ENCODE peak calls at places on chromosomes 11 and 22, in four cellular contexts. One of them, this sample, is unnamed. For H3K27me3, the result is how much of the 10 kb centered on the place peaks cover.

GRCh38 chr11:66448523-66448922 is 9.9 kb upstream of the MRPL11 start:
- DNase-seq in pancreas: no peak
- DNase-seq in endothelial cell of umbilical vein: no peak
- DNase-seq in body of pancreas: no peak
- DNase-seq in this sample: no peak

GRCh38 chr11:117722074-117722473 is 74.9 kb downstream of the DSCAML1 start:
- DNase-seq in pancreas: no peak
- DNase-seq in endothelial cell of umbilical vein: no peak
- DNase-seq in body of pancreas: no peak
- DNase-seq in this sample: no peak

GRCh38 chr11:371716-372590 is 2.7 kb downstream of the B4GALNT4 start:
- DNase-seq in pancreas: peak
- DNase-seq in endothelial cell of umbilical vein: no peak
- DNase-seq in body of pancreas: no peak
- DNase-seq in this sample: no peak

GRCh38 chr11:12232819-12233601 is 122.6 kb downstream of the MICAL2 start:
- DNase-seq in pancreas: no peak
- DNase-seq in endothelial cell of umbilical vein: peak
- DNase-seq in body of pancreas: no peak
- DNase-seq in this sample: peak

GRCh38 chr11:27353593-27354358 is 9.2 kb downstream of the CCDC34 start:
- DNase-seq in pancreas: no peak
- DNase-seq in endothelial cell of umbilical vein: no peak
- DNase-seq in body of pancreas: no peak
- DNase-seq in this sample: peak

GRCh38 chr11:33699515-33700424 is 856 bp downstream of the C11orf91 start:
- DNase-seq in pancreas: peak
- DNase-seq in endothelial cell of umbilical vein: no peak
- DNase-seq in body of pancreas: peak
- DNase-seq in this sample: no peak

GRCh38 chr11:33622231-33622630 is 78.4 kb downstream of the C11orf91 start:
- DNase-seq in pancreas: no peak
- DNase-seq in endothelial cell of umbilical vein: no peak
- DNase-seq in body of pancreas: no peak
- DNase-seq in this sample: no peak

GRCh38 chr11:77747381-77747969 is 73.0 kb downstream of the RSF1 start:
- DNase-seq in pancreas: no peak
- DNase-seq in endothelial cell of umbilical vein: no peak
- DNase-seq in body of pancreas: no peak
- DNase-seq in this sample: no peak

GRCh38 chr11:48384670-48385069 is 18.4 kb upstream of the OR4C5 start:
- DNase-seq in pancreas: no peak
- DNase-seq in endothelial cell of umbilical vein: no peak
- DNase-seq in body of pancreas: no peak
- DNase-seq in this sample: no peak
- TF ChIP-seq CTCF in pancreas: no peak
- TF ChIP-seq CTCF in endothelial cell of umbilical vein: no peak
- TF ChIP-seq CTCF in body of pancreas: no peak
- TF ChIP-seq CTCF in this sample: no peak

GRCh38 chr11:64015510-64015909 is 20.2 kb upstream of the FLRT1 start:
- DNase-seq in pancreas: peak
- DNase-seq in endothelial cell of umbilical vein: no peak
- DNase-seq in body of pancreas: no peak
- DNase-seq in this sample: no peak

GRCh38 chr11:64014361-64014760 is 21.4 kb upstream of the FLRT1 start:
- DNase-seq in pancreas: peak
- DNase-seq in endothelial cell of umbilical vein: no peak
- DNase-seq in body of pancreas: no peak
- DNase-seq in this sample: no peak

GRCh38 chr11:64010783-64011182 is 24.5 kb downstream of the OTUB1 start:
- DNase-seq in pancreas: no peak
- DNase-seq in endothelial cell of umbilical vein: no peak
- DNase-seq in body of pancreas: no peak
- DNase-seq in this sample: no peak

GRCh38 chr11:64011371-64011770 is 24.4 kb upstream of the FLRT1 start:
- DNase-seq in pancreas: no peak
- DNase-seq in endothelial cell of umbilical vein: no peak
- DNase-seq in body of pancreas: no peak
- DNase-seq in this sample: no peak

DNA sequence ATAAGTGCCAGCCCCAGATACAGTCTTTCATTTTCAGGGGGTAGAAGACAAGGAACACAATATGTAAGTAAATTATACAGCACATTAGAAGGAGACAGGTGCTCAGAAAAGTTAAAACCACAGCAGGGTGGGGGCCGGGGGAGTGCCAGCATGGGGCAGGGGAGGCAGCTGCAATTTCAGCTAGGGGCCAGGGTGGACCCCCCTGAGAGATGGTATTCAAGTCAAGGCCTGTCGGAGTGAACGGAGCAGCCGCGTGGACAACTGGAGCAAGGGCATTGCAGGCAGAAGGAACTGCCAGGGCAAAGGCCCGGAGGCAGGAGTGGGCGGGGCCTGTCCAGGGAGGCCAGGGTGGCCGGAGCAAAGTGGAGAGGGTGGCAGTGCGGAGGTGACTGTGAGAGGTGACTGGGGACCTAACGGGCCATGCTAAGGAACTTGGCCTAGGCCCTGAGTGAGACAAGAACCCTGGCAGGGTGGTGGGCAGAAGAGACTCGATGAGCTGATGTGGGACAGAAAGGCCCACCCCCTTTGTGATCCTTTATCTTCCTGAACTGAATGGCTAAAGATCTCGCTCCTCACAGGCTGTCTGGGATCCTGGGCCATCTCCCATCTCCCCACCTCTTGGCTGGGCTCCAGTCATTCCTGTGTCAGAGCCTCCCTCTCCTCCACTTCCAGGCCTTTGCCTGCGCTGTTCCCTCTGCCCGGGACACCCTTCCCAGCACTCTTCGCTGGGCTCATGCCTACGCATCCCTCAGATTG is 22.4 kb upstream of the FLRT1 start:
- DNase-seq in pancreas: peak
- DNase-seq in endothelial cell of umbilical vein: no peak
- DNase-seq in body of pancreas: no peak
- DNase-seq in this sample: no peak
- H3K27me3 ChIP-seq in pancreas: under half
- H3K27me3 ChIP-seq in endothelial cell of umbilical vein: under half
- H3K27me3 ChIP-seq in body of pancreas: under half
- H3K27me3 ChIP-seq in this sample: under half

GRCh38 chr22:36776722-36777121 is 803 bp upstream of the IFT27 start:
- DNase-seq in pancreas: no peak
- DNase-seq in endothelial cell of umbilical vein: no peak
- DNase-seq in body of pancreas: no peak
- DNase-seq in this sample: no peak
- H3K4me3 ChIP-seq in pancreas: no peak
- H3K4me3 ChIP-seq in endothelial cell of umbilical vein: no peak
- H3K4me3 ChIP-seq in body of pancreas: no peak
- H3K4me3 ChIP-seq in this sample: peak

GRCh38 chr11:6062691-6063358 is 32.3 kb upstream of the OR56A1 start:
- DNase-seq in pancreas: no peak
- DNase-seq in endothelial cell of umbilical vein: no peak
- DNase-seq in body of pancreas: no peak
- DNase-seq in this sample: no peak
- TF ChIP-seq CTCF in pancreas: no peak
- TF ChIP-seq CTCF in endothelial cell of umbilical vein: no peak
- TF ChIP-seq CTCF in body of pancreas: no peak
- TF ChIP-seq CTCF in this sample: no peak

DNA sequence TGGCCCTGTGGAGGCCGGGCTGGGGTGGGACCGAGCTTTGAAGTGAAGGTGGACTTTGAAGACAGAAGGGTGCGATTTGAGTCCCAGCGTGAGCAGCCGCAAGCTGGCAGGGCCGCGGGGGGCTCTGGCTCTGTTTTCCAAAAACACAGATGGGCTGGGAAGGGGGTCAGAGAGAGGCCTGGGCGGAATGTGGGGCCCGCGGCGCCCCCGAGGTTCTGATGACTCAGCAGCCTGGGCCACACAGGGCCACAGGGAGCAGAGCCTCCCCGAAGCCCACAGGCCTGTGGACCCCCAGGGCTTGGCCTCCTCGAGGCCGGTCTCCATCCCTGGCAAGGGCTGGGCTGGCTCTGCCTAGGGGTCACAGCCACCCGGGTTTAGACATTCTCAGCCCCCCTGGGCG is 6.1 kb downstream of the INS start:
- DNase-seq in pancreas: no peak
- DNase-seq in endothelial cell of umbilical vein: no peak
- DNase-seq in body of pancreas: no peak
- DNase-seq in this sample: no peak
- H3K27me3 ChIP-seq in pancreas: under half
- H3K27me3 ChIP-seq in endothelial cell of umbilical vein: under half
- H3K27me3 ChIP-seq in body of pancreas: under half
- H3K27me3 ChIP-seq in this sample: under half

This sample was measured in bronchial epithelial cell.